ENCODE peak calls at places on chromosomes 3 and 15, in four cellular contexts. One of them, this sample, is unnamed.

GRCh38 chr3:158710601-158711000 is 21.7 kb downstream of the RARRES1 start:
- DNase-seq in cardiac fibroblast: no peak
- DNase-seq in epithelial cell of esophagus: peak; percentile 53
- DNase-seq in AG04450: no peak
- DNase-seq in this sample: no peak

GRCh38 chr3:62203561-62203960 is 169.8 kb downstream of the FEZF2 start:
- DNase-seq in AG04450: no peak
- DNase-seq in epithelial cell of esophagus: no peak
- DNase-seq in cardiac fibroblast: no peak
- DNase-seq in this sample: no peak

GRCh38 chr3:190492966-190493365 is 20.9 kb upstream of the IL1RAP start:
- DNase-seq in epithelial cell of esophagus: no peak
- DNase-seq in AG04450: no peak
- DNase-seq in cardiac fibroblast: no peak
- DNase-seq in this sample: no peak

GRCh38 chr3:122962149-122962548 is 65.4 kb downstream of the SEMA5B start:
- DNase-seq in epithelial cell of esophagus: no peak
- DNase-seq in AG04450: no peak
- DNase-seq in cardiac fibroblast: no peak
- DNase-seq in this sample: no peak

GRCh38 chr3:27425896-27426565 is 56.8 kb upstream of the NEK10 start:
- DNase-seq in epithelial cell of esophagus: no peak
- DNase-seq in AG04450: no peak
- DNase-seq in cardiac fibroblast: no peak
- DNase-seq in this sample: no peak

GRCh38 chr15:51737538-51738305 is at the start of gene LYSMD2:
- DNase-seq in epithelial cell of esophagus: peak; percentile 51
- DNase-seq in AG04450: no peak
- DNase-seq in cardiac fibroblast: peak; percentile 43
- DNase-seq in this sample: no peak

GRCh38 chr15:29139072-29139471 is 130.6 kb downstream of the NSMCE3 start:
- DNase-seq in AG04450: no peak
- DNase-seq in epithelial cell of esophagus: no peak
- DNase-seq in cardiac fibroblast: no peak
- DNase-seq in this sample: no peak

GRCh38 chr15:52102468-52102867 is 10.1 kb downstream of the BCL2L10 start:
- DNase-seq in cardiac fibroblast: peak; percentile 94
- DNase-seq in AG04450: peak; percentile 73
- DNase-seq in epithelial cell of esophagus: peak; percentile 68
- DNase-seq in this sample: no peak

GRCh38 chr3:111351334-111351733 is 190.7 kb upstream of the CD96 start:
- DNase-seq in cardiac fibroblast: no peak
- DNase-seq in epithelial cell of esophagus: peak; percentile 20
- DNase-seq in AG04450: no peak
- DNase-seq in this sample: no peak

GRCh38 chr3:110799236-110799635 is 272.4 kb upstream of the NECTIN3 start:
- DNase-seq in cardiac fibroblast: peak; percentile 42
- DNase-seq in AG04450: no peak
- DNase-seq in epithelial cell of esophagus: peak; percentile 94
- DNase-seq in this sample: peak; percentile 24

GRCh38 chr3:139218046-139218445 is 125.8 kb upstream of the MRPS22 start:
- DNase-seq in cardiac fibroblast: no peak
- DNase-seq in epithelial cell of esophagus: no peak
- DNase-seq in AG04450: no peak
- DNase-seq in this sample: no peak

GRCh38 chr15:55457401-55458022 is 49.2 kb downstream of the PIERCE2 start:
- DNase-seq in cardiac fibroblast: no peak
- DNase-seq in epithelial cell of esophagus: no peak
- DNase-seq in AG04450: no peak
- DNase-seq in this sample: no peak

DNA sequence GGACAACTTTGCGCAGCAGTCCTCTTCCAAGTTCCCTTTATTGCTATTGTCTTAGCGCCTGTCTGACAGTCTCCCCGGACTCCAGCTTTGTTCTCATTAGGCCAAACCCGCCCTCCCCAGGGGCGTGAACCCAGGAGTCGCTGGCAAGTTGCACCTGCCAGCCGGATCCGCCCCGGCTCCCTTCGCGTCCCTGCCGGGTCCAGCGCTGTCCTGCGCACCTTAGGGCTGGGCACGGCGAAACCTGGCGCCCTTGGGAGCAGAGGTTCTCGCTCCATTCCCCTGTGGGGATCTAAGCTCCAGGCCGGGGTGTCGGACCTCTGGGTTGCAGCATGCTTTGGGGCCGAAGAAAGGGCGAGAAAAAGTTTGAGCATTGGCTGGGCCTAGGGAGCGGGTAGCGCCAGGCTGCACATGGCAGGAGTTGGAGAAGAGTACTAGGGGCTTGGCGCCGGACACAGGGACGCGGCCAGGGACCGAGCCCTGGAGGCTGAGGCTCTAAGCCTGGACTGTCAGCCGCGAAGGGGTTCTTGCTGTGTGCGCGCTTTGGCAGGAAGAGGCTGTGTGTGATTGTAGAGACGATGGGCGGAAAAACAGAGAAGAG is 335.1 kb upstream of the THRB start:
- DNase-seq in epithelial cell of esophagus: peak; percentile 15
- DNase-seq in cardiac fibroblast: no peak
- DNase-seq in AG04450: no peak
- DNase-seq in this sample: no peak
- H3K4me3 ChIP-seq in epithelial cell of esophagus: peak overlapping the region; percentile 30
- H3K4me3 ChIP-seq in cardiac fibroblast: no peak overlapping the region
- H3K4me3 ChIP-seq in AG04450: no peak overlapping the region
- H3K4me3 ChIP-seq in this sample: peak overlapping the region; percentile 14

GRCh38 chr15:25679492-25679891 is 183.6 kb downstream of the ATP10A start:
- DNase-seq in epithelial cell of esophagus: no peak
- DNase-seq in cardiac fibroblast: no peak
- DNase-seq in AG04450: no peak
- DNase-seq in this sample: no peak

GRCh38 chr15:25678498-25678865 is 184.6 kb downstream of the ATP10A start:
- DNase-seq in cardiac fibroblast: no peak
- DNase-seq in epithelial cell of esophagus: no peak
- DNase-seq in AG04450: no peak
- DNase-seq in this sample: no peak

GRCh38 chr15:25680659-25680970 is 182.5 kb downstream of the ATP10A start:
- DNase-seq in AG04450: no peak
- DNase-seq in cardiac fibroblast: no peak
- DNase-seq in epithelial cell of esophagus: no peak
- DNase-seq in this sample: no peak

GRCh38 chr15:25677719-25678497 is 185.2 kb downstream of the ATP10A start:
- DNase-seq in cardiac fibroblast: no peak
- DNase-seq in AG04450: no peak
- DNase-seq in epithelial cell of esophagus: no peak
- DNase-seq in this sample: no peak

GRCh38 chr15:25679964-25680658 is 183.0 kb downstream of the ATP10A start:
- DNase-seq in AG04450: no peak
- DNase-seq in cardiac fibroblast: no peak
- DNase-seq in epithelial cell of esophagus: no peak
- DNase-seq in this sample: no peak
- TF ChIP-seq CTCF in AG04450: no peak
- TF ChIP-seq CTCF in cardiac fibroblast: no peak
- TF ChIP-seq CTCF in epithelial cell of esophagus: no peak
- TF ChIP-seq CTCF in this sample: no peak

DNA sequence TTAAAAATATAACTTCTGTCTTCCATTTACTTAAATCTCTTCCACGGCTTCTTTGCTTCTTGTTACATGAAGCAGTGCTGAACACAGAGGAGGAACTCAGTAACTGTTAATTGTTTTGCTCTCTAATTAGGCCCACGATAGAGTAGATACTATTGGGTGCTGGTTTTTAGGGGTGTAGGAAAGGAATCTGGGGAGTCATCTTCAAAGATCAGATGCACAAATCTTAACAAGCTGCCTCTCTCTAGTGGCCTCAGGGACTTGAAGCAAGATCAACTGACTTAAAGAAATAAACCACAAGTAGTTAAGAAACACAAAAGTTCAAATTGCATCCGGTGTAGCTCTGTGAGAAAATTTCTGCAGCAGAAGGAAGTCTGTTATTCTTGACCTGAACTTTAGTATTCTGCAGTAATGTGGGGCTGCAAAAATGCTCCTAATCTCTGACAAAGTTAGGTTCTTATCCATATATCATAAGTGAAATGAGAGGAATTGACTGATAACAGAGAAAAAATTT is 51.6 kb downstream of the CHST2 start:
- DNase-seq in epithelial cell of esophagus: no peak
- DNase-seq in AG04450: peak; percentile 32
- DNase-seq in cardiac fibroblast: peak; percentile 81
- DNase-seq in this sample: no peak
- H3K4me3 ChIP-seq in epithelial cell of esophagus: no peak overlapping the region
- H3K4me3 ChIP-seq in AG04450: no peak overlapping the region
- H3K4me3 ChIP-seq in cardiac fibroblast: no peak overlapping the region
- H3K4me3 ChIP-seq in this sample: no peak overlapping the region

GRCh38 chr15:39594056-39594763 is 13.3 kb downstream of the THBS1 start:
- DNase-seq in epithelial cell of esophagus: no peak
- DNase-seq in AG04450: no peak
- DNase-seq in cardiac fibroblast: peak; percentile 25
- DNase-seq in this sample: peak; percentile 57
- TF ChIP-seq CTCF in epithelial cell of esophagus: no peak
- TF ChIP-seq CTCF in AG04450: no peak
- TF ChIP-seq CTCF in cardiac fibroblast: no peak
- TF ChIP-seq CTCF in this sample: no peak

GRCh38 chr3:50339485-50340196 is 995 bp downstream of the RASSF1 start:
- DNase-seq in epithelial cell of esophagus: no peak
- DNase-seq in AG04450: no peak
- DNase-seq in cardiac fibroblast: peak; percentile 85
- DNase-seq in this sample: no peak
- H3K4me3 ChIP-seq in epithelial cell of esophagus: peak overlapping the region; percentile 59
- H3K4me3 ChIP-seq in AG04450: peak overlapping the region; percentile 58
- H3K4me3 ChIP-seq in cardiac fibroblast: peak overlapping the region; percentile 64
- H3K4me3 ChIP-seq in this sample: peak overlapping the region; percentile 61

GRCh38 chr15:76118767-76119166 is 59.0 kb downstream of the TMEM266 start:
- DNase-seq in cardiac fibroblast: no peak
- DNase-seq in AG04450: no peak
- DNase-seq in epithelial cell of esophagus: no peak
- DNase-seq in this sample: no peak

GRCh38 chr15:76117181-76117580 is 57.4 kb downstream of the TMEM266 start:
- DNase-seq in AG04450: no peak
- DNase-seq in epithelial cell of esophagus: no peak
- DNase-seq in cardiac fibroblast: no peak
- DNase-seq in this sample: no peak

GRCh38 chr15:76114561-76114960 is 54.8 kb downstream of the TMEM266 start:
- DNase-seq in cardiac fibroblast: no peak
- DNase-seq in AG04450: no peak
- DNase-seq in epithelial cell of esophagus: no peak
- DNase-seq in this sample: no peak

GRCh38 chr15:76116138-76116885 is 56.5 kb downstream of the TMEM266 start:
- DNase-seq in cardiac fibroblast: no peak
- DNase-seq in AG04450: no peak
- DNase-seq in epithelial cell of esophagus: no peak
- DNase-seq in this sample: no peak
- TF ChIP-seq CTCF in cardiac fibroblast: no peak
- TF ChIP-seq CTCF in AG04450: no peak
- TF ChIP-seq CTCF in epithelial cell of esophagus: no peak
- TF ChIP-seq CTCF in this sample: no peak

GRCh38 chr15:93089855-93090305 is 869 bp upstream of the RGMA start:
- DNase-seq in cardiac fibroblast: peak; percentile 1
- DNase-seq in epithelial cell of esophagus: no peak
- DNase-seq in AG04450: no peak
- DNase-seq in this sample: no peak

GRCh38 chr15:93086791-93087190 is 2.2 kb downstream of the RGMA start:
- DNase-seq in AG04450: no peak
- DNase-seq in epithelial cell of esophagus: no peak
- DNase-seq in cardiac fibroblast: no peak
- DNase-seq in this sample: no peak

GRCh38 chr15:93088981-93089854 is at the start of gene RGMA:
- DNase-seq in cardiac fibroblast: peak; percentile 19
- DNase-seq in epithelial cell of esophagus: peak; percentile 23
- DNase-seq in AG04450: no peak
- DNase-seq in this sample: no peak

GRCh38 chr15:93088200-93088980 is 621 bp downstream of the RGMA start:
- DNase-seq in AG04450: no peak
- DNase-seq in cardiac fibroblast: peak; percentile 19
- DNase-seq in epithelial cell of esophagus: peak; percentile 29
- DNase-seq in this sample: no peak

GRCh38 chr15:93087825-93088199 is 1.2 kb downstream of the RGMA start:
- DNase-seq in AG04450: no peak
- DNase-seq in cardiac fibroblast: peak; percentile 61
- DNase-seq in epithelial cell of esophagus: peak; percentile 78
- DNase-seq in this sample: no peak
- H3K4me3 ChIP-seq in AG04450: no peak overlapping the region
- H3K4me3 ChIP-seq in cardiac fibroblast: no peak overlapping the region
- H3K4me3 ChIP-seq in epithelial cell of esophagus: peak overlapping the region; percentile 48
- H3K4me3 ChIP-seq in this sample: no peak overlapping the region

DNA sequence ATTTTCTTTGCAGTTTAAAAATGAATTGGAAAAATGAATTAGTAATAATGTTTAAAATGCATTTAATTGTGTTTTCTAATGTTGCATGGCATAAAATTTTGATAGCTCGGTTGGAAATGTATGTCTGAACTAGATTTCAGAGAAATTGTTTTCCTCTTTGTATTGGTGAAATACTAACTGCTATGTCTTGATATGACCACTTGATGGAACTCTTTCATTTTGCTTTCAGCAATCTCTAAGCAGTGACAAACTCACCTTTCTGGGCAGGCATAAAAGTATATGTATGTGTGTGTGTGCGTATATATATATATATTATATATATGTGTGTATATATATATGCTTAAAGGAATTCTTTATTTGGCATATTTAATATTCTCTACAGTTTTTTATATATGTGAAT is 239.3 kb upstream of the ZNF717 start:
- DNase-seq in cardiac fibroblast: peak; percentile 53
- DNase-seq in epithelial cell of esophagus: peak; percentile 62
- DNase-seq in AG04450: no peak
- DNase-seq in this sample: no peak
- TF ChIP-seq CTCF in cardiac fibroblast: peak; percentile 30
- TF ChIP-seq CTCF in epithelial cell of esophagus: peak; percentile 59
- TF ChIP-seq CTCF in AG04450: peak; percentile 71
- TF ChIP-seq CTCF in this sample: peak; percentile 56

DNA sequence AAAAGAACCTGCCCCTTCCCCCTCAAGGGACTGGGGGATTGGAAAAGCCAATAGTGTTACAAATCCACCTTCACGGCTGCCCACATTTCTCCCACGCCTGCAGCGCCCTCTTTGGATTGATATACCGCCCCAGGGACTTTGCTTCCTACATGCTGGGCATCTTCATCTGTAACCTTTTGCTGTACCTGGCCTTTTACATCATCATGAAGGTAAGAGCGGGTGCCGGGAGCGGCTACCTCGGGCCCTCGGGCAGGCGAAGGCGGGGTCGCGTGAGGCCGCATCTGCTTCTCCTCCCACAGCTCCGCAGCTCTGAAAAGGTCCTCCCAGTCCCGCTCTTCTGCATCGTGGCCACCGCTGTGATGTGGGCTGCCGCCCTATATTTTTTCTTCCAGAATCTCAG is 73.1 kb downstream of the USF3 start:
- DNase-seq in cardiac fibroblast: no peak
- DNase-seq in AG04450: no peak
- DNase-seq in epithelial cell of esophagus: peak; percentile 28
- DNase-seq in this sample: no peak
- H3K4me3 ChIP-seq in cardiac fibroblast: no peak overlapping the region
- H3K4me3 ChIP-seq in AG04450: no peak overlapping the region
- H3K4me3 ChIP-seq in epithelial cell of esophagus: no peak overlapping the region
- H3K4me3 ChIP-seq in this sample: no peak overlapping the region